ENCODE peak calls at places on chromosomes 13 and 19, in four cellular contexts. F is IMR-90, P is GM23338, E is astrocyte. Q is an unnamed sample.
A peak's percentile ranks its signal among the peaks of the same experiment; 100 is the strongest.

GRCh38 chr13:28489975-28490550 is 4.9 kb downstream of the FLT1 start:
- DNase-seq in F (no peak), P (no peak), E (no peak), Q (no peak)

GRCh38 chr13:40186636-40187323 is 479.7 kb downstream of the FOXO1 start:
- DNase-seq in P (no peak), F (no peak), E (no peak), Q (no peak)

GRCh38 chr13:63279136-63279535 is 1863.5 kb upstream of the PCDH20 start:
- DNase-seq in E (no peak), P (no peak), F (no peak), Q (no peak)

GRCh38 chr19:4278926-4279529 is at the start of gene SHD:
- DNase-seq in F (no peak), E (no peak), P (peak; percentile 72), Q (peak; percentile 72)

GRCh38 chr13:98202026-98202425 is 25.0 kb upstream of the RNF113B start:
- DNase-seq in E (no peak), P (no peak), F (no peak), Q (no peak)

GRCh38 chr19:55647732-55648656 is at the start of gene CCDC106:
- DNase-seq in F (peak; percentile 68), E (peak; percentile 79), P (peak; percentile 96), Q (peak; percentile 98)

GRCh38 chr19:43438291-43439162 is 23.8 kb downstream of the TEX101 start:
- DNase-seq in P (no peak), E (peak; percentile 50), F (peak; percentile 67), Q (no peak)

GRCh38 chr13:75764251-75764650 is 128.1 kb downstream of the LMO7 start:
- DNase-seq in F (no peak), P (no peak), E (no peak), Q (no peak)

GRCh38 chr13:38636756-38637155 is 50.1 kb upstream of the FREM2 start:
- DNase-seq in P (peak; percentile 21), E (no peak), F (no peak), Q (no peak)

GRCh38 chr19:42401365-42402303 is 11.5 kb upstream of the CNFN start:
- DNase-seq in P (peak; percentile 96), F (peak; percentile 73), E (peak; percentile 38), Q (peak; percentile 97)

GRCh38 chr19:2495130-2495641 is 19.3 kb downstream of the GADD45B start:
- DNase-seq in F (peak; percentile 40), P (no peak), E (no peak), Q (peak; percentile 95)

GRCh38 chr13:51728972-51729371 is 75.0 kb downstream of the DHRS12 start:
- DNase-seq in E (peak; percentile 83), F (peak; percentile 92), P (peak; percentile 18), Q (no peak)

GRCh38 chr13:31162151-31163008 is 676 bp upstream of the HSPH1 start:
- DNase-seq in F (peak; percentile 99), E (peak; percentile 98), P (peak; percentile 98), Q (peak; percentile 96)

GRCh38 chr19:2044709-2045500 is 6.1 kb downstream of the MKNK2 start:
- DNase-seq in P (no peak), E (no peak), F (no peak), Q (peak; percentile 84)

GRCh38 chr19:41408256-41408655 is 10.6 kb downstream of the BCKDHA start:
- DNase-seq in P (peak; percentile 57), F (no peak), E (no peak), Q (no peak)

GRCh38 chr19:54420383-54421168 is 5.3 kb downstream of the TTYH1 start:
- DNase-seq in E (no peak), P (peak; percentile 94), F (no peak), Q (peak; percentile 88)

GRCh38 chr13:38866649-38867048 is 124.0 kb downstream of the STOML3 start:
- DNase-seq in F (no peak), E (no peak), P (no peak), Q (no peak)

GRCh38 chr13:50800091-50800739 is 43.3 kb downstream of the DLEU7 start:
- DNase-seq in P (no peak), E (peak; percentile 7), F (no peak), Q (no peak)

GRCh38 chr13:109476001-109476400 is 310.4 kb downstream of the IRS2 start:
- DNase-seq in P (no peak), F (no peak), E (no peak), Q (no peak)

GRCh38 chr19:39997595-39998216 is 846 bp downstream of the ZNF546 start:
- DNase-seq in F (peak; percentile 55), E (peak; percentile 14), P (no peak), Q (no peak)

GRCh38 chr13:112972867-112973576 is 4.0 kb downstream of the MCF2L start:
- DNase-seq in E (no peak), P (no peak), F (no peak), Q (peak; percentile 77)

GRCh38 chr13:98290261-98290660 is 113.2 kb upstream of the RNF113B start:
- DNase-seq in F (no peak), E (no peak), P (no peak), Q (no peak)

GRCh38 chr19:10010247-10010691 is at the start of gene COL5A3:
- DNase-seq in P (peak; percentile 72), E (no peak), F (peak; percentile 58), Q (peak; percentile 94)

GRCh38 chr19:33390908-33391630 is 17.6 kb downstream of the CEBPG start:
- DNase-seq in E (no peak), F (no peak), P (no peak), Q (peak; percentile 82)

GRCh38 chr13:79538757-79539156 is 57.8 kb downstream of the NDFIP2 start:
- DNase-seq in P (no peak), E (no peak), F (no peak), Q (no peak)

GRCh38 chr19:17370026-17370587 is 7.0 kb downstream of the PLVAP start:
- DNase-seq in P (no peak), F (peak; percentile 58), E (peak; percentile 6), Q (peak; percentile 66)

GRCh38 chr19:58020985-58021384 is 12.8 kb upstream of the ZSCAN1 start:
- DNase-seq in P (no peak), E (no peak), F (no peak), Q (peak; percentile 45)

GRCh38 chr13:24033527-24034302 is 126.8 kb upstream of the SPATA13 start:
- DNase-seq in F (peak; percentile 92), P (no peak), E (peak; percentile 96), Q (peak; percentile 72)

GRCh38 chr13:114110091-114110829 is 22.2 kb downstream of the RASA3 start:
- DNase-seq in E (no peak), F (no peak), P (peak; percentile 50), Q (peak; percentile 71)

GRCh38 chr13:114064516-114065140 is 67.8 kb downstream of the RASA3 start:
- DNase-seq in E (no peak), F (peak; percentile 40), P (no peak), Q (no peak)

GRCh38 chr19:42074513-42075363 is 1.2 kb upstream of the ZNF574 start:
- DNase-seq in E (no peak), P (peak; percentile 50), F (no peak), Q (peak; percentile 95)

GRCh38 chr19:36001605-36002004 is 6.6 kb downstream of the SDHAF1 start:
- DNase-seq in F (no peak), E (no peak), P (no peak), Q (no peak)

GRCh38 chr13:37966266-37966665 is 96.7 kb upstream of the TRPC4 start:
- DNase-seq in F (no peak), P (no peak), E (no peak), Q (no peak)

GRCh38 chr19:16527971-16528521 is 14.2 kb downstream of the CHERP start:
- DNase-seq in E (no peak), P (peak; percentile 53), F (no peak), Q (peak; percentile 93)

GRCh38 chr19:32404213-32404938 is 1.2 kb upstream of the DPY19L3 start:
- DNase-seq in E (no peak), F (no peak), P (peak; percentile 57), Q (no peak)

GRCh38 chr13:81636120-81636519 is 1295.2 kb upstream of the SPRY2 start:
- DNase-seq in E (no peak), F (no peak), P (no peak), Q (no peak)

DNA sequence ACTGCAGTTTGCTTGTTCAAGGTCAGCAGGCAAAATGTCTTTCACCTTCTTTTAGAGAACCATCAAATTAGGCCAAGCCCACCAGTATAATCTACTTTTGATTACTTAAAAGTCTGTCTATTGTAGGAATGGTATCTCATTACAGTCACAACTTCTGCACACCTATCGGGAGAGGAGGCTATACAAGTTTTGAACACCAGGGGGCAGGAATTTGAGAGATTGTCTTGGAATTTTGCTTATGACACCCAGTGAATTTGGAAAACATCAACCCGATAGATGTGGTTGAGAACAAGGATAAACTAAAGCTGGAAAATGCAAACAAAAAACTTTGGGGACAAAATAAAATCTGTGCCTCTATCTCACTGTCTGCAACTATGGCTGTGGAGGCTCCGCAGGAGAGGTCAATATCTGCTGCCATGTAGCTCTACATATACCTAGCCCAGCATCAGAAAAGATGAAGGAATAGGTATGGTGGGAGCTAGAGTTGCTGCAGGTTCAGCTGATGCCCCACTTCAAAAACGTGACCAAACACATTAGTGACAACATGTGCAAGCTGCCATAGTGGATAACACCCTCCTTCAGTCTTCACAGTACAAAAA is 1299.2 kb upstream of the SPRY2 start:
- DNase-seq in P (peak; percentile 36), E (no peak), F (no peak), Q (no peak)
- TF ChIP-seq CTCF in P (peak; percentile 78), E (peak; percentile 42), F (no peak), Q (no peak)

GRCh38 chr19:49812997-49813861 is at the start of gene FUZ:
- DNase-seq in E (peak; percentile 98), P (peak; percentile 99), F (peak; percentile 99), Q (peak; percentile 98)

GRCh38 chr19:49818691-49819331 is 722 bp downstream of the MED25 start:
- DNase-seq in P (no peak), F (no peak), E (no peak), Q (peak; percentile 52)

GRCh38 chr19:49817964-49818690 is at the start of gene MED25:
- DNase-seq in E (peak; percentile 56), F (peak; percentile 76), P (peak; percentile 90), Q (peak; percentile 98)

GRCh38 chr19:49814010-49814409 is 918 bp upstream of the FUZ start:
- DNase-seq in E (no peak), F (no peak), P (no peak), Q (peak; percentile 63)

GRCh38 chr19:49816616-49817015 is 1.5 kb upstream of the MED25 start:
- DNase-seq in E (no peak), F (no peak), P (no peak), Q (no peak)
- H2AFZ ChIP-seq in E (no peak overlapping the region), F (peak overlapping the region; percentile 35), P (no peak overlapping the region), Q (peak overlapping the region; percentile 91)

DNA sequence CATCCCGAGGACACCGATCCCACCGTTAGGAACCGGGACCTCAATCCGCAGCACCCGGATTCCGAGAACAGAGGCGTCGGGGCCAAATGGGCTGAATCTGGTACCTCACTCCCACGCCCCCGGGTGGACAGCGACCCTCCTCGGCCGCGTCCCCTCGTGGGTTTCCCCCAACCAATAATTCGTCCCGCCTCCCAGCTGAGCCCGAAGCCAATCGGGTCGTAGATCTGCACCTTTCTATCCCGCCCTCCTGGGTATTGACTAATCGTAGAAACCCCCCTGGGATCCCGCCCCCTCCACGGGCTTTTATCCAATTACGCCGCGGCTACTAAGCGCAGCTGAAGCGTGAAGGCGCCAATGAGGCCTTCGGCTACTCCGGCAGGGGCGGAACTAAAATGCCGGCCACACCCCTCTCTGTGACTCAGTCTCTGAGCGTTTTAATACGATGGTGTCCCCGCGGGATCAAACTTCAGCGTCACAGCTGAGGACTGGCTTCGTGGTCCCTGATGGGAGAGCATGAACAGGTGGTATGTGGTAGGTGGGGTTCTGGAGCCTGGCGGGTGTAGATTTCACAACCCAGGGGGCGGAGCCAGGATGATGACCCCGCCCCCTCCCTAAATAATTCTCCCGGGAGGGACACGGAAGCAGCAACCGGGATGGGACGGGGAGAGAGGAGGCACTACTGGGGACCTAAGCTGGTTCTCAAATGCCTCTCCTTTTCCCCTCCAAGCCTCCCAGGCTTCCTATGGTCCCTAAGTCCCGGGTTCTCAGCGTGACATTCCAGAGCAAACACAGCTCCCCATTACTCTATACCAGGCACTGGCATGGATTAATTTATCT is at the start of the genes CCDC159 and TMEM205:
- DNase-seq in P (peak; percentile 100), E (peak; percentile 98), F (peak; percentile 99), Q (peak; percentile 99)
- TF ChIP-seq CTCF in P (no peak), E (no peak), F (peak; percentile 22), Q (no peak)

GRCh38 chr13:46143239-46143701 is 38.4 kb upstream of the CPB2 start:
- DNase-seq in P (no peak), E (no peak), F (no peak), Q (no peak)
- H2AFZ ChIP-seq in P (no peak overlapping the region), E (no peak overlapping the region), F (no peak overlapping the region), Q (no peak overlapping the region)

Q was measured in osteoblast.